ENCODE peak calls at places on chromosomes 11 and 22, in six cellular contexts. S, Q, U, P, I and H are unnamed samples.

GRCh38 chr11:124793466-124794278 is 6.5 kb downstream of the MSANTD2 start:
- DNase-seq in U (peak; percentile 21), Q (no peak), I (no peak), S (peak; percentile 40), P (peak; percentile 64), H (no peak)

GRCh38 chr11:10155793-10156490 is 138.1 kb downstream of the SBF2 start:
- DNase-seq in U (no peak), I (no peak), S (no peak), P (no peak), Q (no peak), H (no peak)

GRCh38 chr22:19870153-19871022 is 15.7 kb upstream of the GNB1L start:
- DNase-seq in I (peak; percentile 13), Q (no peak), S (no peak), U (peak; percentile 9), P (no peak), H (no peak)

GRCh38 chr11:35478411-35479139 is 46.8 kb downstream of the PAMR1 start:
- DNase-seq in Q (no peak), I (no peak), S (no peak), P (no peak), U (no peak), H (no peak)

GRCh38 chr11:44985721-44986120 is 35.0 kb upstream of the TP53I11 start:
- DNase-seq in I (peak; percentile 4), U (no peak), S (no peak), Q (no peak), P (no peak), H (no peak)

GRCh38 chr11:79174045-79175008 is 266.5 kb downstream of the TENM4 start:
- DNase-seq in Q (no peak), P (no peak), S (no peak), I (peak; percentile 28), U (no peak), H (no peak)

GRCh38 chr11:106608677-106609076 is 409.6 kb downstream of the GUCY1A2 start:
- DNase-seq in P (no peak), Q (no peak), S (no peak), U (no peak), I (no peak), H (no peak)

GRCh38 chr11:8722156-8722555 is 39.6 kb downstream of the RPL27A start:
- DNase-seq in Q (no peak), I (peak; percentile 64), U (no peak), P (peak; percentile 47), S (no peak), H (no peak)

GRCh38 chr22:35894464-35894878 is 134.2 kb downstream of the RBFOX2 start:
- DNase-seq in P (no peak), S (no peak), U (no peak), Q (peak; percentile 58), I (no peak), H (no peak)

GRCh38 chr11:115548878-115549528 is 44.8 kb upstream of the CADM1 start:
- DNase-seq in I (no peak), S (peak; percentile 14), Q (no peak), U (no peak), P (no peak), H (no peak)

GRCh38 chr11:57001674-57002401 is 13.1 kb downstream of the OR5AK2 start:
- DNase-seq in U (no peak), Q (no peak), S (no peak), P (peak; percentile 28), I (no peak), H (no peak)

GRCh38 chr11:200224-201003 is 6.8 kb downstream of the BET1L start:
- DNase-seq in Q (no peak), P (no peak), U (no peak), S (no peak), I (peak; percentile 18), H (no peak)

GRCh38 chr22:39205344-39206021 is 39.3 kb downstream of the PDGFB start:
- DNase-seq in I (no peak), S (peak; percentile 76), Q (no peak), U (peak; percentile 51), P (peak; percentile 55), H (no peak)

GRCh38 chr11:28621648-28622215 is 513.5 kb downstream of the METTL15 start:
- DNase-seq in I (peak; percentile 24), U (peak; percentile 23), Q (peak; percentile 7), S (no peak), P (no peak), H (no peak)

GRCh38 chr11:134562941-134563471 is 151.0 kb upstream of the B3GAT1 start:
- DNase-seq in I (no peak), S (no peak), Q (peak; percentile 5), P (no peak), U (no peak), H (no peak)

GRCh38 chr11:125930076-125930450 is 15.8 kb upstream of the VSIG10L2 start:
- DNase-seq in Q (no peak), P (no peak), S (no peak), U (no peak), I (no peak), H (no peak)

GRCh38 chr22:34045311-34045710 is 125.0 kb upstream of the LARGE1 start:
- DNase-seq in S (no peak), Q (no peak), U (no peak), P (no peak), I (no peak), H (no peak)

GRCh38 chr11:115462004-115462541 is 42.1 kb downstream of the CADM1 start:
- DNase-seq in S (no peak), I (no peak), Q (peak; percentile 5), P (no peak), U (peak; percentile 14), H (no peak)

GRCh38 chr11:36292311-36292722 is 3.1 kb upstream of the COMMD9 start:
- DNase-seq in P (peak; percentile 64), I (no peak), S (peak; percentile 44), U (no peak), Q (no peak), H (no peak)

GRCh38 chr22:48485144-48486135 is 1342.2 kb downstream of the BRD1 start:
- DNase-seq in P (no peak), Q (peak; percentile 4), S (no peak), I (no peak), U (no peak), H (no peak)

GRCh38 chr11:123448798-123449197 is 18.7 kb downstream of the GRAMD1B start:
- DNase-seq in P (no peak), U (no peak), Q (no peak), I (no peak), S (no peak), H (no peak)

GRCh38 chr11:43951231-43951630 is 8.8 kb downstream of the C11orf96 start:
- DNase-seq in U (no peak), P (no peak), S (no peak), Q (no peak), I (no peak), H (no peak)

GRCh38 chr22:19679476-19680099 is 34.7 kb upstream of the SEPTIN5 start:
- DNase-seq in U (no peak), Q (peak; percentile 44), P (peak; percentile 94), I (peak; percentile 46), S (peak; percentile 7), H (no peak)

GRCh38 chr11:120564573-120565301 is 53.2 kb downstream of the GRIK4 start:
- DNase-seq in U (peak; percentile 74), S (no peak), Q (peak; percentile 51), P (no peak), I (peak; percentile 55), H (no peak)
- TF ChIP-seq CTCF in U (no peak), S (no peak), Q (no peak), P (peak; percentile 27), I (no peak), H (no peak)

DNA sequence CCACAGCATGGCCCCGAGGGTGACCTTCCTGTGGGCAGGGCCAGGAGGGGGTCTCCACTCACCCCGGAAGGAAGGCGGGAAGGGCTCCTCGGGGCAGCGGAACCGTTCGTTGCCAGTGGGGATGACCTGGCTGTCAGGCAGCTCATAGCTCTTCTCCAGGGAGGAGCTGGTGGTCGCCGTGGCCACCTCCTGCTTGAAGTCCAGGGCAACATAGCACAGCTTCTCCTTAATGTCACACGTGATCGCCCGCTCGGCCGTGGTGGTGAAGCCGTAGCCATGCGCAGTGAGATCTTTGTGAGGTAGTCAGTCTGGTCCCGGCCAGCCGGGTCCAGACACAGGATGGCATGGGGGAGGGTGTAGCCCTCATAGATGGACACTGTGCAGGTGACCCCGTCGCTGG is 31.5 kb upstream of the SYT8 start:
- DNase-seq in P (no peak), U (no peak), Q (no peak), S (no peak), I (no peak), H (no peak)
- H3K4me1 ChIP-seq in P (peaks cover 4% of the 10 kb centered on the region), U (no peaks in the 10 kb centered on the region), Q (no peaks in the 10 kb centered on the region), S (no peaks in the 10 kb centered on the region), I (no peaks in the 10 kb centered on the region), H (no peaks in the 10 kb centered on the region)

GRCh38 chr11:70643642-70644041 is 245.3 kb downstream of the CTTN start:
- DNase-seq in P (no peak), U (no peak), Q (no peak), I (no peak), S (no peak), H (no peak)
- TF ChIP-seq POLR2A in P (no peak), U (no peak), Q (no peak), I (no peak), S (no peak), H (no peak)

DNA sequence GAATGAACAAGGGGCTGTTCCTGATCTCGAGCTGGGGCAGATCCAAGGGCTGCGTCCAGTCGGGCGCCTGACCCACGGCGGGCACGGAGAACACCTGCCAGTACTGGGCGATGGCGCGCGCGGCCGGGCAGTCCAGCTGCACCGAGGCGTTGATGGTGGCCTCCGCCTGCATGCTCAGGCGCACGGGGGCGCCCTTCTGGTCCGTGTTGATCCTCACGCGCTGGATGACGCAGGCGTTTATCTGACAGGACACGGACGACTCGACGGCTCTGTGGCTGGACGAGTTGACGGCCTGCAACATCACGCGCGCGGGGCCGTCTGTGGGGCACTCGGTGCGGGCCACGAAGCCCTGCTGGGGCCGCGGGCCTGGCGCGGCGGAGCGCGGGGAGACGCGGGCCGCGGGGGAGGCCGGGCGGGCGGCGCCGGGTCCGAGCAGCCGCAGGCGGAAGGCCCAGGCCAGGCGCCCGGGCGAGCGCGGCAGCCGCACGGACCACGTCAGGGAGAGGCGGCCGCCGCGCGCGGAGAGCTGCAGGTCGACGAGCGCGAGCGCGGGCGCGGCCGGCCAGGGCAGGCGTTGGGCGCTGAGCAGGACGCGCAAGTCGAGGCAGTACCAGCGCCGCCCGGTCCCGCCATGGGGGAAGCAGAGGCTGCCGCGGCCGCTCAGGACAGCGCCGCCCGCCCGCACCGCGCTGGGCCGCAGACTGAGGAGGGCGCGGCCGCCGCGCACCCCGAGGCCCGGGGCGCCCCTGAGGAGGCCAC is 515 bp downstream of the PKDREJ start:
- DNase-seq in S (no peak), U (peak; percentile 61), Q (peak; percentile 66), P (no peak), I (peak; percentile 73), H (no peak)
- TF ChIP-seq CTCF in S (no peak), U (no peak), Q (peak; percentile 51), P (no peak), I (no peak), H (peak; percentile 39)

GRCh38 chr11:69557266-69557665 is 75.8 kb downstream of the LINC01488 start:
- DNase-seq in U (no peak), I (no peak), P (no peak), S (no peak), Q (no peak), H (no peak)

GRCh38 chr11:69560141-69560790 is 78.8 kb downstream of the LINC01488 start:
- DNase-seq in U (no peak), S (no peak), Q (no peak), I (no peak), P (no peak), H (no peak)

GRCh38 chr11:69562302-69562701 is 78.7 kb upstream of the CCND1 start:
- DNase-seq in S (no peak), I (no peak), Q (no peak), U (no peak), P (no peak), H (no peak)

GRCh38 chr11:69558519-69558941 is 77.1 kb downstream of the LINC01488 start:
- DNase-seq in Q (no peak), U (no peak), I (no peak), P (peak; percentile 4), S (no peak), H (no peak)

GRCh38 chr11:69559181-69559580 is 77.7 kb downstream of the LINC01488 start:
- DNase-seq in I (no peak), Q (no peak), S (no peak), U (no peak), P (peak; percentile 2), H (no peak)
- H3K4me1 ChIP-seq in I (no peaks in the 10 kb centered on the region), Q (no peaks in the 10 kb centered on the region), S (no peaks in the 10 kb centered on the region), U (no peaks in the 10 kb centered on the region), P (no peaks in the 10 kb centered on the region), H (no peaks in the 10 kb centered on the region)